ENCODE peak calls at places on chromosomes 4 and X, in four cellular contexts. P is AG09319, H is lung, B is retinal pigment epithelial cell. G is an unnamed sample.

GRCh38 chr4:185304944-185305690 is 90.6 kb downstream of the LRP2BP start:
- DNase-seq in P (no peak), H (peak), B (peak), G (no peak)

GRCh38 chr4:141933978-141934377 is 297.6 kb downstream of the IL15 start:
- DNase-seq in P (no peak), H (no peak), B (no peak), G (no peak)

GRCh38 chr4:7134737-7135388 is 57.5 kb upstream of the SORCS2 start:
- DNase-seq in P (peak), H (peak), B (no peak), G (no peak)

GRCh38 chrX:115345654-115346014 is 56.1 kb downstream of the LUZP4 start:
- DNase-seq in P (no peak), H (no peak), B (no peak), G (no peak)

GRCh38 chr4:87911252-87911774 is 64.2 kb upstream of the SPP1 start:
- DNase-seq in P (no peak), H (no peak), B (no peak), G (no peak)

GRCh38 chr4:137359691-137360315 is 172.5 kb downstream of the PCDH18 start:
- DNase-seq in P (peak), H (no peak), B (peak), G (no peak)

GRCh38 chr4:38094419-38094818 is 134.2 kb downstream of the PTTG2 start:
- DNase-seq in P (no peak), H (no peak), B (no peak), G (no peak)

GRCh38 chr4:25821267-25821666 is 41.5 kb downstream of the SEL1L3 start:
- DNase-seq in P (no peak), H (no peak), B (no peak), G (no peak)

GRCh38 chr4:151646322-151646721 is 114.5 kb downstream of the GATB start:
- DNase-seq in P (no peak), H (no peak), B (no peak), G (no peak)

GRCh38 chrX:15834051-15834450 is 20.6 kb downstream of the AP1S2 start:
- DNase-seq in P (no peak), H (no peak), B (no peak), G (no peak)

GRCh38 chr4:11495291-11495690 is 66.6 kb upstream of the HS3ST1 start:
- DNase-seq in P (no peak), H (no peak), B (no peak), G (no peak)

GRCh38 chrX:153639177-153640044 is 7.6 kb upstream of the DUSP9 start:
- DNase-seq in P (no peak), H (no peak), B (no peak), G (no peak)

GRCh38 chr4:3869661-3870566 is 103.7 kb downstream of the ADRA2C start:
- DNase-seq in P (no peak), H (no peak), B (no peak), G (no peak)

GRCh38 chr4:1759818-1760223 is 33.3 kb upstream of the FGFR3 start:
- DNase-seq in P (no peak), H (no peak), B (no peak), G (no peak)
- TF ChIP-seq CTCF in P (no peak), H (no peak), B (peak), G (no peak)

GRCh38 chr4:686371-687040 is 2.4 kb downstream of the SLC49A3 start:
- DNase-seq in P (no peak), H (no peak), B (no peak), G (no peak)

GRCh38 chr4:683982-684571 is 4.9 kb downstream of the SLC49A3 start:
- DNase-seq in P (no peak), H (no peak), B (peak), G (no peak)

GRCh38 chr4:684611-685010 is 4.3 kb downstream of the SLC49A3 start:
- DNase-seq in P (no peak), H (no peak), B (no peak), G (no peak)

GRCh38 chr4:687048-687974 is 1.6 kb downstream of the SLC49A3 start:
- DNase-seq in P (peak), H (peak), B (peak), G (peak)

DNA sequence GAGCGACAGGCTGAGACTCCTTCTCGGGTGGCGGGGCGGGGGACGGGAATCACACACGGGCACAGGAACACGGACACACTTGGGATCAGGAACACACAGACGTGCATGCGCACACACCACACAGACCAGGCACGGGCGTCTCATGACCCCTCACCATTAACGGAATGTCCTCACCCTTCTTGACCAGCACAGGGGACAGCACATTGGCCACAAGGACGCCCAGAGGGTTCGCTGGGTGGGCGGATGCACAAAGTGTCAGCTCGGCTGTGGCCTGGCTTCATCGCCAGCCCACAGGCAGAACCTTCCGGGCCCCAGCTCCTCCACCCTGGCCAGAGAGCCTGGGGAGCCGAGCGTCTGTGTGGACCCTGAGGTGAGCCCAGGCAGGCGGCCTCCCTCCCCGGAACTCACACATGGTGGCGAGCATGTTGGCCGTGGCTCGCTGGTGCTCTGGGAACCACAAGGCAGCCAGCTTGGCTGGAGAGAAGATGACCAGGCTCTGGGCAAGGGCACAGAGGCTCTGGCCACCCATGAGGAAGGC is 3.2 kb downstream of the SLC49A3 start:
- DNase-seq in P (no peak), H (no peak), B (no peak), G (no peak)
- TF ChIP-seq CTCF in P (no peak), H (no peak), B (no peak), G (no peak)

GRCh38 chr4:165464813-165465381 is 86.1 kb downstream of the CPE start:
- DNase-seq in P (peak), H (no peak), B (no peak), G (no peak)

GRCh38 chr4:165464338-165464737 is 85.5 kb downstream of the CPE start:
- DNase-seq in P (no peak), H (no peak), B (no peak), G (no peak)

GRCh38 chr4:165458451-165458850 is 79.6 kb downstream of the CPE start:
- DNase-seq in P (no peak), H (no peak), B (no peak), G (no peak)

GRCh38 chr4:165461176-165461835 is 82.5 kb downstream of the CPE start:
- DNase-seq in P (peak), H (no peak), B (no peak), G (no peak)

GRCh38 chr4:165462009-165462408 is 83.2 kb downstream of the CPE start:
- DNase-seq in P (no peak), H (no peak), B (no peak), G (no peak)
- TF ChIP-seq CTCF in P (no peak), H (no peak), B (peak), G (no peak)

GRCh38 chrX:43564953-43565352 is 91.1 kb upstream of the MAOA start:
- DNase-seq in P (no peak), H (no peak), B (no peak), G (no peak)
- TF ChIP-seq CTCF in P (no peak), H (no peak), B (no peak), G (no peak)

GRCh38 chr4:42371306-42372063 is 25.8 kb upstream of the SHISA3 start:
- DNase-seq in P (peak), H (no peak), B (peak), G (peak)
- TF ChIP-seq CTCF in P (peak), H (no peak), B (peak), G (peak)

DNA sequence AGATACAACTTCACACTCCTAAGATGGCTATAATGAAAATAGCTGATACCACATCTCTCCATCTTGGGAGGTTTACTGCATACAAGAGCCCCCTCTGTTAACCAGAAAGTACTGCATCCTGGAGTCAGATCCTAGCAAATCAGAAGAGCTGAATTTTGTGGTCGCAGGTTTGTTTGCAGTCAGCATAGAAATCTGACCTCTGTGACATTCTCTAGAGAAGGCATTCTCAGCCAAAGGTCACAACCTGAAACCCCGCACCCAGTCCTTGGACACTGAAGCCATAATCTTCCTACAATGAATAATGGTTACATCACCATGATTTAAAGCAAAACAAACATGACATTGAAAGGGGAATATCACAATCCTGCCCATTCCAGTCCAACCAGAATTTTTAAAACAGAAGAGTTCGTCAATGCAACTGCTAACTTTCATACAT is 17.7 kb downstream of the HS6ST2 start:
- DNase-seq in P (no peak), H (no peak), B (no peak), G (no peak)
- TF ChIP-seq CTCF in P (no peak), H (no peak), B (peak), G (peak)

DNA sequence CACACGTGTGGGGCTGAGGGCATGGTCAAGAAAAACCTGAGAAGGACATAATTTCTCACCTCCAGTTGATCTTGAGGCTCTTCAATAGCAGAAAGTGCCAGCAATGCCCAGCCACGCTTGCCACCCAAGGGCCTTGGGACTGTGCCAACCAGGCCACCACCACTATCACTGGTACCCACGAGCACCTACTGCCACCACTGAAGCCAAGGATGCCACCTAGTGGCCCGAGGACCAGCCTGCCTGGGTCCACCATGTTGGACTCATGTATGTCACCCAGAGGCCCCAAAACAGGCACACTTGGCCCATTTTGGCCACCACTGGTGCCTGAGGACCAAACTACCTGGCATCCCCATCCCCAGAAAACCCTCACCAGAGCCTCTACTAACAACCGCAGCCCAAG is 191.8 kb downstream of the ADAM29 start:
- DNase-seq in P (no peak), H (no peak), B (no peak), G (no peak)
- TF ChIP-seq CTCF in P (no peak), H (no peak), B (no peak), G (no peak)